ENCODE peak calls at places on chromosomes 2 and 18, in six cellular contexts. A is HepG2, P is H1, Z is GM12878, W is K562, V is GM12892. G is an unnamed sample.

GRCh38 chr2:127324635-127325034 is 30.7 kb upstream of the ERCC3 start:
- DNase-seq in A (peak), P (no peak), Z (no peak), W (peak), V (no peak), G (no peak)

GRCh38 chr2:61179701-61180639 is 18.0 kb downstream of the C2orf74 start:
- DNase-seq in A (no peak), P (no peak), Z (no peak), W (no peak), V (no peak), G (no peak)

GRCh38 chr18:21853020-21853419 is 112.4 kb downstream of the MIB1 start:
- DNase-seq in A (no peak), P (no peak), Z (peak), W (no peak), V (no peak), G (peak)

GRCh38 chr18:77057043-77057442 is 75.5 kb downstream of the MBP start:
- DNase-seq in A (no peak), P (no peak), Z (no peak), W (no peak), V (no peak), G (no peak)

GRCh38 chr2:72996152-72996502 is 75.4 kb downstream of the SFXN5 start:
- DNase-seq in A (no peak), P (peak), Z (no peak), W (no peak), V (no peak), G (no peak)

GRCh38 chr2:50672286-50672685 is 359.6 kb downstream of the NRXN1 start:
- DNase-seq in A (no peak), P (no peak), Z (no peak), W (no peak), V (no peak), G (no peak)

GRCh38 chr2:233247744-233248143 is 3.7 kb upstream of the ATG16L1 start:
- DNase-seq in A (peak), P (no peak), Z (no peak), W (no peak), V (no peak), G (no peak)

GRCh38 chr2:195961873-195962272 is 106.8 kb downstream of the DNAH7 start:
- DNase-seq in A (no peak), P (no peak), Z (peak), W (no peak), V (no peak), G (peak)

GRCh38 chr2:44456946-44457345 is 95.2 kb downstream of the CAMKMT start:
- DNase-seq in A (no peak), P (no peak), Z (no peak), W (no peak), V (no peak), G (no peak)

GRCh38 chr2:105338020-105338385 is 663 bp downstream of the C2orf49 start:
- DNase-seq in A (no peak), P (no peak), Z (no peak), W (no peak), V (no peak), G (no peak)

GRCh38 chr2:216492951-216493685 is 5.5 kb upstream of the RPL37A start:
- DNase-seq in A (no peak), P (no peak), Z (no peak), W (no peak), V (no peak), G (no peak)

GRCh38 chr18:62979172-62979571 is 263.8 kb downstream of the PHLPP1 start:
- DNase-seq in A (no peak), P (no peak), Z (no peak), W (no peak), V (no peak), G (no peak)

GRCh38 chr2:188811522-188811921 is 162.7 kb upstream of the COL3A1 start:
- DNase-seq in A (no peak), P (no peak), Z (no peak), W (no peak), V (no peak), G (no peak)

GRCh38 chr2:109434351-109434750 is 179.4 kb downstream of the SEPTIN10 start:
- DNase-seq in A (no peak), P (no peak), Z (no peak), W (no peak), V (no peak), G (no peak)

GRCh38 chr2:61218076-61218816 is 56.3 kb downstream of the C2orf74 start:
- DNase-seq in A (no peak), P (no peak), Z (no peak), W (no peak), V (no peak), G (no peak)

GRCh38 chr2:172262486-172262885 is 159.8 kb upstream of the DLX2 start:
- DNase-seq in A (no peak), P (no peak), Z (no peak), W (no peak), V (no peak), G (no peak)

GRCh38 chr18:51051105-51051712 is 21.2 kb downstream of the SMAD4 start:
- DNase-seq in A (peak), P (no peak), Z (no peak), W (no peak), V (no peak), G (no peak)

GRCh38 chr2:42977236-42978174 is 185.1 kb upstream of the HAAO start:
- DNase-seq in A (no peak), P (no peak), Z (no peak), W (no peak), V (no peak), G (no peak)

GRCh38 chr18:78487649-78488048 is 492.0 kb upstream of the SALL3 start:
- DNase-seq in A (no peak), P (no peak), Z (no peak), W (no peak), V (no peak), G (no peak)

GRCh38 chr18:10062941-10063300 is 149.1 kb downstream of the VAPA start:
- DNase-seq in A (no peak), P (no peak), Z (no peak), W (no peak), V (no peak), G (no peak)

GRCh38 chr2:11930211-11930761 is 183.9 kb downstream of the LPIN1 start:
- DNase-seq in A (no peak), P (no peak), Z (no peak), W (no peak), V (no peak), G (no peak)

GRCh38 chr18:26040051-26040656 is 50.3 kb downstream of the SS18 start:
- DNase-seq in A (no peak), P (no peak), Z (no peak), W (no peak), V (no peak), G (no peak)

GRCh38 chr2:95352291-95353054 is 50.0 kb upstream of the FAHD2A start:
- DNase-seq in A (no peak), P (peak), Z (no peak), W (no peak), V (no peak), G (no peak)

GRCh38 chr2:46451131-46451711 is 28.1 kb upstream of the TMEM247 start:
- DNase-seq in A (no peak), P (no peak), Z (no peak), W (no peak), V (no peak), G (no peak)

GRCh38 chr2:131040661-131041401 is 52.4 kb downstream of the FAM168B start:
- DNase-seq in A (no peak), P (no peak), Z (no peak), W (no peak), V (no peak), G (no peak)

DNA sequence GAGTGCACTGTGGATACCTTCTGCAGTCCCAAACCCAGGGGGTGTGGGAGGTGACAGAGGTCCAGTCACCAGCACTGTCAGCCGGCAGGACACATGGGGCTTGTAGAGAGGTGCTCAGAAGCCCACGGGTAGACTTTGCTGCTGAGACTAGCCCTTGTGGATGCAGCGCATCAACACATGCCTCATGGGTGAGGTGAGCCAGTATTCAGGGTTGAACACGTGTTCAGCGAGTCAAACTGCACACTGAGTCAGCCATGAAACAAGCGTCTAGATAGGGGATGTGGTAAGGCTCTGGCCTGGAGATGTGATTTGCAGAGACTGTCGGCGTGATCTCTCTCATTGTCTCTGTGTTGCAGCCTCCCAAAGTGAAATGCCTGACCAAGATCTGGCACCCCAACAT is 35.8 kb upstream of the SCLY start:
- DNase-seq in A (no peak), P (no peak), Z (no peak), W (no peak), V (no peak), G (no peak)
- TF ChIP-seq TAF1 in A (no peak), P (no peak), Z (no peak), W (no peak), V (no peak), G (no peak)

GRCh38 chr2:10043906-10044601 is 704 bp downstream of the KLF11 start:
- DNase-seq in A (peak), P (peak), Z (no peak), W (peak), V (peak), G (peak)
- TF ChIP-seq POLR2A in A (no peak), P (no peak), Z (no peak), W (no peak), V (no peak), G (no peak)

GRCh38 chr18:35581555-35582309 is at the start of gene GALNT1:
- DNase-seq in A (no peak), P (peak), Z (no peak), W (peak), V (no peak), G (no peak)
- TF ChIP-seq POLR2AphosphoS5 in A (no peak), P (no peak), Z (no peak), W (no peak), V (no peak), G (no peak)

DNA sequence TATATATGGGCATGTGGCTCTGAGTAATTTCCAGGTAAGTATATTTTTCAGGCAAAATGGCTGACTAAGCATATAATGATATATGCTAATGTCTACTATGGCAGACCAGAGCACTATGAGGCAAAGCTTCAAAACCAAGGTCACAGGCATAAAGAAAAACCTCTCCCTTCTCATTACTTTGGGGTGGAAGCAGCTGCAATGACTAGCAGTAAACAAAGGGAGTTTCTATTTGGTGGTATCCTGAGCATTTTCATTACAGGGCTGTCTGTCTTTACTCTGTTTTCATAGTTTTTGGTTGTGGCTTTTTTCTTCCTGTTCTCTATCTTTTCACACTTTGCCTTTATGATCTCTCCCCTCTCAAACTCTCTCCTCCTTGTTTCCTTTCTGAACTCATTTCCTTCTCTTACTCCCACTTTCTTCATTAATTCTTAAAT is 15.6 kb downstream of the PDE6D start:
- DNase-seq in A (no peak), P (no peak), Z (peak), W (no peak), V (no peak), G (no peak)
- TF ChIP-seq TAF1 in A (no peak), P (no peak), Z (no peak), W (no peak), V (no peak), G (no peak)

GRCh38 chr2:219125225-219125885 is 35.3 kb downstream of the NHEJ1 start:
- DNase-seq in A (peak), P (no peak), Z (no peak), W (peak), V (no peak), G (no peak)
- TF ChIP-seq POLR2A in A (no peak), P (no peak), Z (no peak), W (no peak), V (no peak), G (no peak)

GRCh38 chr2:205688417-205689200 is 6.3 kb downstream of the NRP2 start:
- DNase-seq in A (no peak), P (peak), Z (no peak), W (no peak), V (no peak), G (no peak)

GRCh38 chr2:205695460-205695979 is 13.2 kb downstream of the NRP2 start:
- DNase-seq in A (no peak), P (no peak), Z (no peak), W (no peak), V (no peak), G (no peak)

GRCh38 chr2:205694256-205694655 is 12.0 kb downstream of the NRP2 start:
- DNase-seq in A (no peak), P (no peak), Z (no peak), W (no peak), V (no peak), G (no peak)

GRCh38 chr2:205689837-205690236 is 7.5 kb downstream of the NRP2 start:
- DNase-seq in A (no peak), P (peak), Z (no peak), W (no peak), V (no peak), G (no peak)

GRCh38 chr2:205692095-205692494 is 9.8 kb downstream of the NRP2 start:
- DNase-seq in A (no peak), P (peak), Z (no peak), W (no peak), V (no peak), G (no peak)
- TF ChIP-seq POLR2AphosphoS5 in A (no peak), P (no peak), Z (no peak), W (no peak), V (no peak), G (no peak)

DNA sequence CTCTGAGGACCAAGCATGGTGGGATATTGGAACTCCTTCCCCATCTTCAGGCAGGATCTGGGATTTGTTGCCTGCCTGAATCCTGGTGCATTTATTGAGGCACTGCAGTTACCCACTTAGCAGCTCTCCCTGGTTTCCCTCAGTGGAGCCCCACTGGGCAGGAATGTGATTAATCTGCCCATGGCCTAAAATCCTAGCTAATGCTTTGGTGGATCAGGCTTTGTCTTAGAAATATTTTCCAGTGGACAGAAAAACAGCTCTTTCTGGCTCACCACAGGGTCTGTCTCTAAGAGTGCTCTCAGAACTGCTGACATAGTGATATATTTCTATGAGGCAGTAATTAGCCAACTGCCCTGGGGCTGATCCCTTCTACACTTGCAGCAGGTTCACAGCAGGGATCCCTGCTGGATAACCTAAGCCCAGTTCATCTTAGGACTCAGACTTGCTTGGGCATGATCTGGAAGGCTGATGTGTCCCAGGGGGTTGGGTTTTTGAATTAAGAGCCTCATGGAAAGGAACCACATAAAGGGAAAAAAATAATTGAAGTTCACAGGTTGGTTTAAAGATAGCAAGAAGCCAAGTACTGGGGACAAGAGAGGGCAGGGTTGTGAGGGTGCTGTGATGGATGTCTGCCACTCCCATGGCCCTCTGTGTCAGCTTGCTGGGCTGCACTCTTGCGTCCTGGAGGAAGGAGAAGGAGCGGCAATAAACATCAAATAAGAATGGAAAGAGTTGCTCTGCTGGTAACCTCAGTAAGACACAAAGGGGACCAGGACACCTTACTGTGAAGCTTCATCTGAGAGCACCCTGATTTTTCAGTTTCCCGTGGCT is 44.2 kb upstream of the ZDBF2 start:
- DNase-seq in A (no peak), P (peak), Z (no peak), W (no peak), V (no peak), G (no peak)
- TF ChIP-seq TAF1 in A (no peak), P (no peak), Z (no peak), W (no peak), V (no peak), G (no peak)

G was measured in GM12891.